ENCODE peak calls at places on chromosomes 7 and 10, in six cellular contexts. P, L, A, G, T and Q are unnamed samples.
A peak's percentile ranks its signal among the peaks of the same experiment; 100 is the strongest.

GRCh38 chr10:97081621-97082235 is 104.0 kb downstream of the SLIT1 start:
- DNase-seq in T (peak; percentile 91), L (peak; percentile 32), A (no peak), G (peak; percentile 50), P (peak; percentile 91), Q (no peak)

GRCh38 chr10:69418052-69418752 is 1.5 kb upstream of the TACR2 start:
- DNase-seq in P (no peak), L (no peak), T (no peak), G (no peak), A (no peak), Q (no peak)

GRCh38 chr10:94006591-94007550 is 13.1 kb downstream of the PLCE1 start:
- DNase-seq in T (no peak), A (no peak), P (no peak), G (peak; percentile 78), L (peak; percentile 78), Q (no peak)

GRCh38 chr7:29224726-29225125 is 30.2 kb downstream of the CHN2 start:
- DNase-seq in A (no peak), P (no peak), G (no peak), T (no peak), L (no peak), Q (no peak)

GRCh38 chr10:17061418-17061817 is 68.2 kb downstream of the CUBN start:
- DNase-seq in P (no peak), L (peak; percentile 64), T (no peak), G (peak; percentile 49), A (no peak), Q (no peak)

GRCh38 chr10:16843252-16843870 is 26.1 kb upstream of the RSU1 start:
- DNase-seq in G (peak; percentile 82), A (no peak), P (peak; percentile 87), L (peak; percentile 42), T (no peak), Q (no peak)

GRCh38 chr7:36617408-36617807 is 106.9 kb downstream of the AOAH start:
- DNase-seq in P (no peak), G (no peak), T (no peak), L (no peak), A (no peak), Q (no peak)

GRCh38 chr7:31004393-31004792 is 40.6 kb downstream of the GHRHR start:
- DNase-seq in T (no peak), G (no peak), L (no peak), A (no peak), P (no peak), Q (no peak)

GRCh38 chr7:27343804-27344203 is 101.2 kb downstream of the EVX1 start:
- DNase-seq in P (no peak), G (no peak), L (no peak), T (no peak), A (no peak), Q (no peak)
- H3K27me3 ChIP-seq in P (no peaks in the 10 kb centered on the region), G (peaks cover 11% of the 10 kb centered on the region), L (no peaks in the 10 kb centered on the region), T (no peaks in the 10 kb centered on the region), A (no peaks in the 10 kb centered on the region), Q (no peaks in the 10 kb centered on the region)

GRCh38 chr10:49187044-49187484 is 1.1 kb downstream of the TMEM273 start:
- DNase-seq in L (no peak), A (no peak), P (no peak), T (no peak), G (no peak), Q (no peak)
- H3K4me3 ChIP-seq in L (no peak overlapping the region), A (no peak overlapping the region), P (no peak overlapping the region), T (no peak overlapping the region), G (no peak overlapping the region), Q (peak overlapping the region; percentile 66)

GRCh38 chr7:23473848-23474097 is 3.5 kb upstream of the IGF2BP3 start:
- DNase-seq in P (peak; percentile 76), L (no peak), G (no peak), A (no peak), T (no peak), Q (no peak)

GRCh38 chr7:23472046-23472445 is 1.8 kb upstream of the IGF2BP3 start:
- DNase-seq in T (no peak), L (no peak), P (no peak), A (no peak), G (no peak), Q (no peak)

GRCh38 chr7:23472556-23472955 is 2.3 kb upstream of the IGF2BP3 start:
- DNase-seq in T (no peak), G (no peak), P (no peak), L (no peak), A (no peak), Q (no peak)

GRCh38 chr7:23474098-23474828 is 4.0 kb upstream of the IGF2BP3 start:
- DNase-seq in L (peak; percentile 95), P (peak; percentile 99), A (no peak), T (peak; percentile 78), G (peak; percentile 95), Q (no peak)

GRCh38 chr7:23472974-23473847 is 2.9 kb upstream of the IGF2BP3 start:
- DNase-seq in P (peak; percentile 53), L (no peak), A (no peak), G (no peak), T (no peak), Q (no peak)
- H3K27me3 ChIP-seq in P (no peaks in the 10 kb centered on the region), L (no peaks in the 10 kb centered on the region), A (peaks cover 71% of the 10 kb centered on the region), G (no peaks in the 10 kb centered on the region), T (peaks cover 55% of the 10 kb centered on the region), Q (peaks cover 80% of the 10 kb centered on the region)

DNA sequence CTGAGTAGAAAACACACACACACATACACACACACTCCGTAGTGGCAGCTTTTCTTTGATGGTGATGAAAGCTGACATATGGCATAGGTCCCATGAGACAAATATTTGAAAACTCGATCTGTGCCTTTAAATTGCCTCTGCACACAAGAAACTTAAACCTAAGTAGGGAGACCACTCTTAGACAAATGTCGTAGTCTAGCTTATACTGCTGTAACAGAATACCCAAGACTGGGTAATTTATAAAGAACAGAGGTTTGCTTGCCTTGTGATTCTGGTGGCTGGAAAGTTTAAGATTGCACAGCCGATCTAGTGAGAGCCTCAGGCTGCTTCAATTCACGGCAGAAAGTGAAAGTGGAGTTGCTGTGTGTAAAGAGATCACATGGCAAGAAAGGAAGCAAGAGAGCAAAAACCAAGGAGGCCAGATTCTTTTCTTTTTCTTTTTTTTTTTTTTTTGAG is 489.4 kb upstream of the SORCS1 start:
- DNase-seq in G (peak; percentile 5), T (no peak), L (peak; percentile 0), A (no peak), P (no peak), Q (no peak)
- H3K4me3 ChIP-seq in G (peak overlapping the region; percentile 4), T (peak overlapping the region; percentile 20), L (peak overlapping the region; percentile 30), A (peak overlapping the region; percentile 38), P (no peak overlapping the region), Q (peak overlapping the region; percentile 27)

DNA sequence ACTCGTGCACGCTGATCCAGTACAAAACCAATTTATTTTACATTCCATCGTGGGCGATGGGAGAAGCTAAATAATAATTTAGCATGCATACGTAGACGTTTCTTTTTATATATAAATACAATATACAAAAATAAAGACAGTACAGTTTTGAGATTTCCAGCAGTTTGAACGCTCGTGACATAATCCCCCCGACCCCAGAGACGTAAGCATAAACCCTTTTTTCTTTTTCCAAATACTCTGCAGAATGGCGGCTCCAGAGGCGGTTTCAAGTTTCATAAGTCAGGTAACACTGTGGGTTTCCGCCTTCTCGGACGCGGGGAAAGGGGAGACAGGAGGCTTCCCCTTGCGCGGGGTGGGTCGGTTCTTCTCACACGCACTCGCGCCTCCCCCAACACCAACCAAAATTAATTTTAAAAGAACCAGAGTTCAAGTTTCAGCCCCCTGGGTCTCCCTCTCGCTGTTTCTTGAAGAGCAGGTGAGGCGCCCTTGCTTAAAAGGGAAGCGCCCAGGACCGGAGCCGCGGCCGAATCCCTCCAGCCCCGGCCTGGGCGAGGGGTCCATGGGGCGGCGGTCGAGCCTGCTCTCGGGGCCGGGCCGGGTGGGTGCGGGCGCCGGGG is 5.5 kb downstream of the MNX1 start:
- DNase-seq in P (no peak), G (no peak), A (no peak), L (no peak), T (no peak), Q (no peak)
- H3K27me3 ChIP-seq in P (peaks cover 98% of the 10 kb centered on the region), G (peaks cover 96% of the 10 kb centered on the region), A (peaks cover 41% of the 10 kb centered on the region), L (peaks cover 94% of the 10 kb centered on the region), T (no peaks in the 10 kb centered on the region), Q (peaks cover 97% of the 10 kb centered on the region)

GRCh38 chr7:155807013-155807804 is 5.1 kb downstream of the SHH start:
- DNase-seq in T (peak; percentile 43), P (peak; percentile 61), L (no peak), G (no peak), A (no peak), Q (no peak)
- H3K4me3 ChIP-seq in T (no peak overlapping the region), P (peak overlapping the region; percentile 18), L (no peak overlapping the region), G (no peak overlapping the region), A (no peak overlapping the region), Q (no peak overlapping the region)

GRCh38 chr7:155426543-155427410 is 31.2 kb upstream of the EN2 start:
- DNase-seq in T (peak; percentile 43), G (no peak), L (no peak), P (no peak), A (no peak), Q (no peak)
- H3K27me3 ChIP-seq in T (no peaks in the 10 kb centered on the region), G (no peaks in the 10 kb centered on the region), L (no peaks in the 10 kb centered on the region), P (peaks cover 74% of the 10 kb centered on the region), A (no peaks in the 10 kb centered on the region), Q (peaks cover 8% of the 10 kb centered on the region)

GRCh38 chr7:35280854-35281253 is 27.0 kb upstream of the TBX20 start:
- DNase-seq in T (no peak), L (no peak), P (peak; percentile 52), G (no peak), A (no peak), Q (no peak)
- H3K4me3 ChIP-seq in T (no peak overlapping the region), L (no peak overlapping the region), P (no peak overlapping the region), G (no peak overlapping the region), A (no peak overlapping the region), Q (no peak overlapping the region)

GRCh38 chr10:443459-443858 is 246.0 kb downstream of the DIP2C start:
- DNase-seq in P (no peak), G (no peak), A (no peak), T (no peak), L (no peak), Q (no peak)
- H3K27me3 ChIP-seq in P (no peaks in the 10 kb centered on the region), G (no peaks in the 10 kb centered on the region), A (no peaks in the 10 kb centered on the region), T (no peaks in the 10 kb centered on the region), L (no peaks in the 10 kb centered on the region), Q (no peaks in the 10 kb centered on the region)